ENCODE peak calls at places on chromosomes 4 and X, in eight cellular contexts. B is spleen, I is GM23338, X is SK-N-SH, R is left ventricle myocardium inferior, D is fibroblast of lung, O is RWPE2, S is mammary epithelial cell. G is an unnamed sample.

GRCh38 chrX:107968623-107969022 is 13.5 kb downstream of the TEX13B start:
- DNase-seq in B (no peak), I (no peak), X (no peak), R (no peak), D (no peak), O (no peak), S (peak), G (no peak)

GRCh38 chr4:629916-630641 is 4.7 kb downstream of the PDE6B start:
- DNase-seq in B (peak), I (no peak), X (peak), R (peak), D (no peak), O (peak), S (no peak), G (no peak)

GRCh38 chr4:67929447-67929846 is 33.8 kb downstream of the TMPRSS11A start:
- DNase-seq in B (no peak), I (no peak), X (no peak), R (no peak), D (no peak), O (no peak), S (peak), G (no peak)

GRCh38 chrX:120736989-120737388 is 107.1 kb upstream of the C1GALT1C1 start:
- DNase-seq in B (no peak), I (no peak), X (no peak), R (no peak), D (no peak), O (no peak), S (peak), G (peak)

GRCh38 chr4:70709551-70710080 is 12.1 kb upstream of the RUFY3 start:
- DNase-seq in B (no peak), I (no peak), X (no peak), R (no peak), D (no peak), O (no peak), S (no peak), G (no peak)

GRCh38 chr4:144754562-144755410 is 108.8 kb downstream of the HHIP start:
- DNase-seq in B (no peak), I (peak), X (no peak), R (no peak), D (peak), O (no peak), S (peak), G (peak)

GRCh38 chrX:93422693-93423092 is 250.7 kb downstream of the NAP1L3 start:
- DNase-seq in B (no peak), I (peak), X (peak), R (no peak), D (peak), O (no peak), S (peak), G (no peak)

GRCh38 chrX:39262641-39263040 is 461.4 kb downstream of the MID1IP1 start:
- DNase-seq in B (no peak), I (no peak), X (no peak), R (no peak), D (no peak), O (no peak), S (peak), G (no peak)

GRCh38 chrX:11944486-11944885 is 186.4 kb downstream of the MSL3 start:
- DNase-seq in B (no peak), I (peak), X (peak), R (no peak), D (peak), O (no peak), S (peak), G (peak)

GRCh38 chrX:9149831-9150230 is 115.9 kb upstream of the FAM9B start:
- DNase-seq in B (no peak), I (no peak), X (no peak), R (no peak), D (peak), O (no peak), S (no peak), G (peak)

GRCh38 chr4:156779774-156780173 is 191.8 kb downstream of the PDGFC start:
- DNase-seq in B (no peak), I (no peak), X (no peak), R (no peak), D (peak), O (peak), S (peak), G (peak)

GRCh38 chr4:143095447-143095846 is 89.3 kb upstream of the USP38 start:
- DNase-seq in B (no peak), I (no peak), X (no peak), R (no peak), D (no peak), O (no peak), S (no peak), G (no peak)

GRCh38 chr4:114100288-114101031 is 121.0 kb upstream of the ARSJ start:
- DNase-seq in B (no peak), I (no peak), X (no peak), R (no peak), D (no peak), O (no peak), S (no peak), G (no peak)

GRCh38 chrX:24081661-24082154 is 27.0 kb downstream of the EIF2S3 start:
- DNase-seq in B (peak), I (peak), X (peak), R (peak), D (peak), O (peak), S (peak), G (peak)

GRCh38 chr4:26779674-26780073 is 81.0 kb upstream of the STIM2 start:
- DNase-seq in B (no peak), I (no peak), X (no peak), R (no peak), D (peak), O (peak), S (peak), G (no peak)

GRCh38 chrX:81120270-81120935 is 81.3 kb downstream of the HMGN5 start:
- DNase-seq in B (no peak), I (no peak), X (no peak), R (no peak), D (no peak), O (no peak), S (no peak), G (no peak)

GRCh38 chrX:108397627-108398392 is 40.4 kb downstream of the COL4A6 start:
- DNase-seq in B (no peak), I (no peak), X (no peak), R (no peak), D (peak), O (no peak), S (peak), G (peak)

GRCh38 chr4:10111067-10111801 is 5.4 kb downstream of the WDR1 start:
- DNase-seq in B (no peak), I (peak), X (no peak), R (no peak), D (no peak), O (no peak), S (no peak), G (no peak)

GRCh38 chrX:72079607-72080006 is 52.1 kb downstream of the RTL5 start:
- DNase-seq in B (peak), I (no peak), X (no peak), R (peak), D (no peak), O (no peak), S (no peak), G (peak)

GRCh38 chr4:138897818-138898226 is 117.8 kb upstream of the NOCT start:
- DNase-seq in B (no peak), I (no peak), X (peak), R (no peak), D (peak), O (no peak), S (peak), G (peak)

GRCh38 chrX:68416592-68416991 is 16.7 kb downstream of the OPHN1 start:
- DNase-seq in B (no peak), I (no peak), X (no peak), R (no peak), D (peak), O (no peak), S (peak), G (no peak)

GRCh38 chrX:109660756-109661155 is 35.8 kb upstream of the KCNE5 start:
- DNase-seq in B (no peak), I (no peak), X (no peak), R (no peak), D (peak), O (no peak), S (no peak), G (no peak)

GRCh38 chrX:68995780-68996551 is 167.1 kb downstream of the EFNB1 start:
- DNase-seq in B (no peak), I (no peak), X (no peak), R (peak), D (peak), O (no peak), S (peak), G (peak)

GRCh38 chr4:161428180-161428965 is 735.4 kb downstream of the FSTL5 start:
- DNase-seq in B (no peak), I (no peak), X (no peak), R (no peak), D (no peak), O (no peak), S (no peak), G (no peak)

GRCh38 chr4:88043586-88044340 is 36.3 kb downstream of the PKD2 start:
- DNase-seq in B (no peak), I (no peak), X (no peak), R (no peak), D (no peak), O (no peak), S (no peak), G (no peak)

GRCh38 chr4:74114234-74114633 is 15.2 kb upstream of the CXCL2 start:
- DNase-seq in B (no peak), I (no peak), X (no peak), R (no peak), D (peak), O (no peak), S (peak), G (peak)

GRCh38 chrX:23398570-23398969 is 63.9 kb downstream of the PTCHD1 start:
- DNase-seq in B (no peak), I (no peak), X (no peak), R (no peak), D (no peak), O (no peak), S (no peak), G (no peak)

GRCh38 chr4:68175562-68176155 is 46.0 kb upstream of the TMPRSS11F start:
- DNase-seq in B (no peak), I (peak), X (peak), R (no peak), D (peak), O (no peak), S (peak), G (peak)

GRCh38 chr4:25113915-25114904 is 46.0 kb downstream of the SEPSECS start:
- DNase-seq in B (no peak), I (no peak), X (no peak), R (no peak), D (peak), O (no peak), S (peak), G (peak)

GRCh38 chr4:83247415-83248357 is 36.9 kb downstream of the COQ2 start:
- DNase-seq in B (no peak), I (no peak), X (no peak), R (no peak), D (no peak), O (no peak), S (no peak), G (no peak)

DNA sequence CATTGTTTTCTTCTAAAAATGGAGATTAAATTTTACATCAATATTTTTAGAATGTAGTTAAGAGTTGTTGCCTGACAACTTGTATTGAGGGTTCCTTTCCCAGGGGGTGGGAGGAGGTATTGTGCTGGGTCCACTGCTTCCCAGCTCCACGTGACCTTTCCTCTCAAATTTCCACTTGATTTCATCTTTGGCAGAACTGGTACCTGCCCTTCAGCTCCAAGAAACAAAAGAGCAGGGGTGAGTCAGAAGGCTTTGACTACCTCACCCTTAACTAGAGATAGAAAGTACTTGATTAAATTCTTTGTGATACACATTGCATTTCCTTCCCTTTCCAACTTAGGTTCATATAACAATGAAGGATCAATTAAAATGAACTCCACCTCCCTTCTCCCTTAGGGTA is 19.7 kb downstream of the TRIM2 start:
- DNase-seq in B (no peak), I (no peak), X (no peak), R (no peak), D (peak), O (no peak), S (peak), G (no peak)
- H3K27ac ChIP-seq in B (peak), I (no peak), X (peak), R (peak), D (peak), O (peak), S (no peak), G (no peak)

DNA sequence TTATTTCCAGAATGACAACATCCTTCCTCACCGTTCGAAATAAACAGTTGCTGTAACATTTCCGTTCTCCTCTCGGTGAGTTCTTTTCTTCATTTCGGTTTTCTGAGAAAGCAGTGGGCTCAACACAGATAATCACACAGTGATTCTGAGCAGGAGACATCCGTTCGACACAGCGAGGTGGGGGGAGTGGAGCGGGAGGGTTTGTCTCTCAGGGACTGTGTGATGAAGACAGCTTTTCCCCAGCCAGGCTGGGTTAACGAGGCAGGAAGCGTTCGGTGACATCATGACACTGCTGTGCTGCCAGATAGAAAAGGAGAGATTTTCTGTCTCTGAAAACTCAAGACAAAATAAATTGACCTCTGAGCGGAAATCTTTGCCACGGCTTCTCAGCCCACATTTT is 119.3 kb downstream of the CRLF2 start:
- DNase-seq in B (peak), I (no peak), X (no peak), R (no peak), D (no peak), O (peak), S (no peak), G (no peak)
- H3K4me3 ChIP-seq in B (no peak), I (no peak), X (no peak), R (no peak), D (no peak), O (no peak), S (no peak), G (no peak)

DNA sequence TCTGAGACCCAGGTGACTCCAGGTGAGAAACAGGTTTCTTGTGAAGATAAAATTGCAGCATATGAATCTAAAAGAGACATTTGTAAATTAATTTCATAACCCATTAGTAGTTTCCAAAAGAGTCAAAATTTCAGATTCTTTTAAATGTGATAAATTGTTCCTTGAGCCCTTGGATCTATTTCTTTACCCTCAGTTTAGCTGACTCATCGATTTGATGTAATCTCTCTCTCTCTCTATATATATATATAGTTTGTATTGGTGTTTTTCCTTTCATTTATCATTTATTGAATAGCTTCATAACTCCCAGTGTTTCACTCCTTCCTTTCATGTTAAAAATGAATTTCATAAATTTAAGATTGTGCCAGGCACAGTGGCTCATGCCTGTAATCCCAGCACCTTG is 96.9 kb downstream of the RAPGEF2 start:
- DNase-seq in B (no peak), I (no peak), X (no peak), R (no peak), D (no peak), O (no peak), S (no peak), G (no peak)
- TF ChIP-seq CTCF in B (no peak), I (no peak), X (no peak), R (no peak), D (no peak), O (no peak), S (no peak), G (no peak)

DNA sequence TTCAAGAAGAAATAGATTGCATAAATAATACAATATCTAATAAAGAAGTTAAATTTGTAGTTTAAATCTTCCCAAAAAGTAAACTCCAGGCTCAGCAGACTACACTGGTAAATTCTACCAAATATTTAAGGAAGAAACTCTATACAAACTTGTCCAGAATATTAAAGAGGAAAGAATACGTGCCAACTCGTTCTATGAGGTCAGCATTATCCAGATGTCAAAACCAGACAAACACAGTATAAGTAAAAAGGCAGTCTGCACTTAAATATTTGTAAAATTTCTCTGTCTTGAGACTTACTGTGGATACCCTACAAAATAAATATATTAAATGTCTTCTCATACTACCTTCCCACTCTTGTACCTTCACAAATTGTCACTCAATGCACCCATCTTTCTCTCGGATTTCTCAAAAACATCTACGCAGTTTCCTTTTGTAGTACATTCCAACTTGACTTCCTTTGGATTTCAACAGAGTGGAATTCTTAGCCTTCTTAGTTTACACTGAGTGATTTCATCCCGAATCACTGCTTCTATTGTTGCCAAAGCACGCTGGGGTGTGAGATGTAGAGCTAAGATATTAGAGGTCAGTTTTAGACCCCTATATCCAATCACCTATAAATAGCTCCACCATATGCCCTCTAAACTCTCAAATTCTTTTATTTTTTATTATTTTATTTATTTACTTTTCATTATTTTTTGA is 71.6 kb upstream of the MAB21L2 start:
- DNase-seq in B (no peak), I (no peak), X (no peak), R (no peak), D (peak), O (no peak), S (peak), G (peak)
- H3K27ac ChIP-seq in B (no peak), I (no peak), X (peak), R (peak), D (peak), O (peak), S (peak), G (peak)

GRCh38 chr4:153127773-153128494 is 76.3 kb upstream of the TRIM2 start:
- DNase-seq in B (peak), I (peak), X (peak), R (peak), D (peak), O (no peak), S (peak), G (peak)
- H3K4me3 ChIP-seq in B (no peak), I (peak), X (no peak), R (peak), D (no peak), O (no peak), S (no peak), G (peak)